ENCODE peak calls at places on chromosomes 11 and 22, in six cellular contexts. B, N, Y, Q, C and S are unnamed samples.

GRCh38 chr11:56624661-56625110 is 10.0 kb upstream of the OR5M1 start:
- DNase-seq in B (peak; percentile 49), N (no peak), Y (no peak), Q (no peak), C (peak; percentile 65), S (no peak)

GRCh38 chr11:66727883-66728759 is 895 bp downstream of the SPTBN2 start:
- DNase-seq in B (peak; percentile 19), N (no peak), Y (peak; percentile 48), Q (no peak), C (no peak), S (no peak)

GRCh38 chr22:50150161-50151129 is 20.1 kb upstream of the PANX2 start:
- DNase-seq in B (no peak), N (no peak), Y (no peak), Q (no peak), C (no peak), S (no peak)

GRCh38 chr11:130216591-130217132 is 57.1 kb downstream of the ST14 start:
- DNase-seq in B (no peak), N (no peak), Y (no peak), Q (no peak), C (no peak), S (no peak)

GRCh38 chr11:70034740-70035365 is 43.3 kb upstream of the ANO1 start:
- DNase-seq in B (no peak), N (no peak), Y (peak; percentile 85), Q (no peak), C (no peak), S (no peak)

GRCh38 chr11:95593101-95593500 is 196.5 kb downstream of the FAM76B start:
- DNase-seq in B (no peak), N (no peak), Y (no peak), Q (no peak), C (no peak), S (no peak)

GRCh38 chr11:70205049-70205725 is 2.1 kb downstream of the FADD start:
- DNase-seq in B (no peak), N (no peak), Y (no peak), Q (no peak), C (no peak), S (no peak)

GRCh38 chr11:126355926-126356897 is 726 bp downstream of the ST3GAL4 start:
- DNase-seq in B (peak; percentile 9), N (peak; percentile 25), Y (peak; percentile 38), Q (no peak), C (no peak), S (no peak)

GRCh38 chr11:125165111-125165663 is 636 bp downstream of the PKNOX2 start:
- DNase-seq in B (no peak), N (peak; percentile 32), Y (no peak), Q (no peak), C (no peak), S (no peak)

GRCh38 chr11:69879734-69880005 is 60.5 kb upstream of the FGF3 start:
- DNase-seq in B (no peak), N (no peak), Y (no peak), Q (no peak), C (no peak), S (no peak)

GRCh38 chr11:47552086-47552580 is 799 bp downstream of the CELF1 start:
- DNase-seq in B (peak; percentile 64), N (peak; percentile 23), Y (peak; percentile 17), Q (no peak), C (no peak), S (no peak)

GRCh38 chr11:70517996-70518907 is 119.9 kb downstream of the CTTN start:
- DNase-seq in B (no peak), N (no peak), Y (no peak), Q (peak; percentile 8), C (no peak), S (peak; percentile 7)

GRCh38 chr22:18075101-18075730 is 2.6 kb upstream of the PEX26 start:
- DNase-seq in B (no peak), N (no peak), Y (no peak), Q (no peak), C (no peak), S (no peak)

GRCh38 chr22:19892249-19892879 is 37.7 kb upstream of the GNB1L start:
- DNase-seq in B (peak; percentile 31), N (no peak), Y (no peak), Q (no peak), C (no peak), S (no peak)

GRCh38 chr11:11537372-11537771 is 84.4 kb downstream of the GALNT18 start:
- DNase-seq in B (no peak), N (no peak), Y (no peak), Q (no peak), C (no peak), S (no peak)

GRCh38 chr11:61110255-61111059 is 8.2 kb downstream of the CD5 start:
- DNase-seq in B (no peak), N (no peak), Y (no peak), Q (no peak), C (no peak), S (no peak)

GRCh38 chr11:68764746-68765145 is 13.4 kb upstream of the TESMIN start:
- DNase-seq in B (no peak), N (no peak), Y (no peak), Q (no peak), C (no peak), S (no peak)

GRCh38 chr22:43275545-43275981 is 67.6 kb downstream of the SCUBE1 start:
- DNase-seq in B (no peak), N (no peak), Y (no peak), Q (no peak), C (no peak), S (no peak)

GRCh38 chr11:12269104-12269441 is 108.3 kb upstream of the PARVA start:
- DNase-seq in B (no peak), N (no peak), Y (no peak), Q (no peak), C (no peak), S (no peak)

GRCh38 chr11:76013526-76013925 is 192.8 kb downstream of the WNT11 start:
- DNase-seq in B (no peak), N (no peak), Y (no peak), Q (no peak), C (no peak), S (no peak)

GRCh38 chr11:43021466-43021865 is 290.3 kb upstream of the API5 start:
- DNase-seq in B (peak; percentile 53), N (no peak), Y (no peak), Q (no peak), C (no peak), S (no peak)

GRCh38 chr11:14105446-14105845 is 142.9 kb downstream of the SPON1 start:
- DNase-seq in B (no peak), N (no peak), Y (no peak), Q (no peak), C (no peak), S (no peak)

GRCh38 chr22:36385491-36386350 is 2.0 kb downstream of the MYH9 start:
- DNase-seq in B (peak; percentile 59), N (no peak), Y (peak; percentile 36), Q (no peak), C (no peak), S (no peak)

GRCh38 chr11:6516865-6517264 is 19.8 kb downstream of the DNHD1 start:
- DNase-seq in B (no peak), N (no peak), Y (no peak), Q (no peak), C (no peak), S (no peak)

GRCh38 chr11:109309153-109309552 is 112.8 kb upstream of the C11orf87 start:
- DNase-seq in B (no peak), N (no peak), Y (peak; percentile 53), Q (no peak), C (no peak), S (no peak)

GRCh38 chr22:46823654-46824053 is 61.2 kb downstream of the TBC1D22A start:
- DNase-seq in B (no peak), N (no peak), Y (no peak), Q (no peak), C (no peak), S (no peak)

GRCh38 chr22:49662681-49663080 is 165.0 kb downstream of the BRD1 start:
- DNase-seq in B (no peak), N (no peak), Y (no peak), Q (no peak), C (no peak), S (no peak)

GRCh38 chr11:121249039-121249663 is 43.4 kb upstream of the SC5D start:
- DNase-seq in B (peak; percentile 66), N (no peak), Y (peak; percentile 56), Q (peak; percentile 1), C (no peak), S (no peak)

GRCh38 chr11:130580372-130580771 is 131.9 kb downstream of the ADAMTS15 start:
- DNase-seq in B (no peak), N (no peak), Y (peak; percentile 45), Q (no peak), C (no peak), S (peak; percentile 94)

GRCh38 chr11:45092901-45093760 is 53.3 kb upstream of the PRDM11 start:
- DNase-seq in B (no peak), N (no peak), Y (no peak), Q (no peak), C (no peak), S (no peak)

GRCh38 chr11:69009441-69010211 is 3.4 kb downstream of the MRGPRF start:
- DNase-seq in B (no peak), N (no peak), Y (no peak), Q (no peak), C (no peak), S (no peak)

GRCh38 chr11:74783241-74783871 is 34.7 kb downstream of the RNF169 start:
- DNase-seq in B (peak; percentile 77), N (no peak), Y (no peak), Q (no peak), C (peak; percentile 62), S (no peak)